ENCODE peak calls at places on chromosomes 16 and 17, in four cellular contexts. G is transverse colon; L is CD4-positive, alpha-beta T cell; T is left ventricle myocardium inferior. V is an unnamed sample.

GRCh38 chr17:2438823-2439222 is 38.0 kb upstream of the MNT start:
- DNase-seq in G (no peak), L (no peak), T (no peak), V (no peak)

GRCh38 chr17:73357981-73358380 is 46.2 kb upstream of the CDC42EP4 start:
- DNase-seq in G (no peak), L (no peak), T (no peak), V (no peak)

GRCh38 chr17:75679706-75680201 is 12.6 kb downstream of the SAP30BP start:
- DNase-seq in G (peak; percentile 60), L (no peak), T (no peak), V (no peak)

GRCh38 chr17:17502741-17503565 is 6.8 kb upstream of the RASD1 start:
- DNase-seq in G (no peak), L (no peak), T (peak; percentile 5), V (peak; percentile 12)

GRCh38 chr17:42203354-42203753 is 9.1 kb upstream of the GHDC start:
- DNase-seq in G (no peak), L (no peak), T (no peak), V (no peak)

GRCh38 chr17:50026046-50026675 is 29.7 kb upstream of the ITGA3 start:
- DNase-seq in G (no peak), L (no peak), T (no peak), V (no peak)

GRCh38 chr17:69254187-69254586 is 25.6 kb upstream of the ABCA10 start:
- DNase-seq in G (no peak), L (no peak), T (no peak), V (no peak)

GRCh38 chr16:87720411-87720810 is 45.4 kb downstream of the KLHDC4 start:
- DNase-seq in G (no peak), L (no peak), T (no peak), V (no peak)

GRCh38 chr17:69723741-69724140 is 309.2 kb downstream of the MAP2K6 start:
- DNase-seq in G (no peak), L (no peak), T (no peak), V (no peak)

GRCh38 chr16:57801856-57802634 is at the start of gene KIFC3:
- DNase-seq in G (peak; percentile 74), L (peak; percentile 63), T (peak; percentile 88), V (peak; percentile 87)

GRCh38 chr17:50631908-50632571 is 2.6 kb upstream of the ABCC3 start:
- DNase-seq in G (no peak), L (no peak), T (no peak), V (peak; percentile 28)

DNA sequence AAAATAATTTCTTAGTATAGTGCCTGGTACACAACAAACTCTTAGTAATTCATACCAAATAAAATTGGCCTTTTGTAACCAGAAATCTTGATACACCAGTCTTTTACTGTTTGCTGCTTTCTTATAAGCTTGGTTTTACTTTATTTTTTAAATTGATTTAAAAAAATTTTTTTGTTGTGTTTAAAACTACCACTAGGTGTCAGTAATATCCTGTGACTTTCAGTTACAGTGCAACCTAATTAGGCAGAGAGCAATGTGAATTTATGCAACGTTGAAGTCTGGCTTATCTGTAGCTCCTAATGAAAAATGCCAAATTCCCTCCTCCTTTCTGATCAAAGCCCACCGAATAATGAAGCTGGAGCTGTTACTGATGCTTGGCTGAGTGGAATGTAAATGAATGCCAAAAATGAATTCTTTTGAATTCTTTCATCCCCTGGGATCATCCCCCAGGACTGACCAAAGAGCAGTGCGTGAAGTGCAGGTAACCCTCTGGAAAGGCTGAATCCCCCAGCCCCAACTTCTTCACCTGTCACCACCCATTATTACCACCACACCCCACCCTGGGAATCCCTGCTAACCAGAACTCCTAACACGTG is 3.8 kb downstream of the ERCC4 start:
- DNase-seq in G (no peak), L (no peak), T (no peak), V (no peak)
- TF ChIP-seq CTCF in G (peak; percentile 74), L (peak; percentile 79), T (peak; percentile 75), V (peak; percentile 14)

GRCh38 chr16:75322706-75323105 is 71.3 kb upstream of the BCAR1 start:
- DNase-seq in G (no peak), L (no peak), T (no peak), V (no peak)

GRCh38 chr16:75318737-75319136 is 67.3 kb upstream of the BCAR1 start:
- DNase-seq in G (no peak), L (no peak), T (no peak), V (no peak)

GRCh38 chr16:75319513-75320401 is 68.3 kb upstream of the BCAR1 start:
- DNase-seq in G (no peak), L (no peak), T (no peak), V (no peak)

GRCh38 chr16:75323198-75323597 is 71.8 kb upstream of the BCAR1 start:
- DNase-seq in G (no peak), L (no peak), T (no peak), V (no peak)

DNA sequence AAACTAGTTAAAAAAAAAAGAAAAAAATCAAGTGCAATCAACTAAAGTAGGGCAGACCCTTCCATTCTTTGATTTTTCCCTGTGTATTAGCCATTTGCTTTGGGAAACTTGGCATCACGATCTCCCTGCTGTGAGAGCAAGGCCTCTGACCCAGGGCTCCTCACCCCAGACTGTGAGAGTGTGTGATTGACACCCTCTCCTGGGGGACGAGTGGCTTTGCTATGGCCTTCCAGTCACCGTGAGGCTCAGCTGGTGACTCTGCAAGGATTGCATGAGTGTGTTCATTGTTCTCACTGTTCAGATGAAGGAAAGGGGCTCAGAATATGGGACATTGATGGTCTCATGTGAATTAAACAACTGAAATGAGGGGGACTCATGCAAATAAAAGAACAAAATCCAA is 69.0 kb upstream of the BCAR1 start:
- DNase-seq in G (no peak), L (no peak), T (no peak), V (no peak)
- TF ChIP-seq CTCF in G (no peak), L (no peak), T (peak; percentile 25), V (no peak)

GRCh38 chr17:48994548-48995331 is 2.4 kb upstream of the IGF2BP1 start:
- DNase-seq in G (no peak), L (no peak), T (no peak), V (no peak)

GRCh38 chr17:48996696-48997102 is 486 bp upstream of the IGF2BP1 start:
- DNase-seq in G (no peak), L (no peak), T (no peak), V (no peak)

GRCh38 chr17:48997103-48997826 is at the start of gene IGF2BP1:
- DNase-seq in G (no peak), L (no peak), T (no peak), V (no peak)

GRCh38 chr17:48995332-48995870 is 1.8 kb upstream of the IGF2BP1 start:
- DNase-seq in G (no peak), L (no peak), T (no peak), V (no peak)

DNA sequence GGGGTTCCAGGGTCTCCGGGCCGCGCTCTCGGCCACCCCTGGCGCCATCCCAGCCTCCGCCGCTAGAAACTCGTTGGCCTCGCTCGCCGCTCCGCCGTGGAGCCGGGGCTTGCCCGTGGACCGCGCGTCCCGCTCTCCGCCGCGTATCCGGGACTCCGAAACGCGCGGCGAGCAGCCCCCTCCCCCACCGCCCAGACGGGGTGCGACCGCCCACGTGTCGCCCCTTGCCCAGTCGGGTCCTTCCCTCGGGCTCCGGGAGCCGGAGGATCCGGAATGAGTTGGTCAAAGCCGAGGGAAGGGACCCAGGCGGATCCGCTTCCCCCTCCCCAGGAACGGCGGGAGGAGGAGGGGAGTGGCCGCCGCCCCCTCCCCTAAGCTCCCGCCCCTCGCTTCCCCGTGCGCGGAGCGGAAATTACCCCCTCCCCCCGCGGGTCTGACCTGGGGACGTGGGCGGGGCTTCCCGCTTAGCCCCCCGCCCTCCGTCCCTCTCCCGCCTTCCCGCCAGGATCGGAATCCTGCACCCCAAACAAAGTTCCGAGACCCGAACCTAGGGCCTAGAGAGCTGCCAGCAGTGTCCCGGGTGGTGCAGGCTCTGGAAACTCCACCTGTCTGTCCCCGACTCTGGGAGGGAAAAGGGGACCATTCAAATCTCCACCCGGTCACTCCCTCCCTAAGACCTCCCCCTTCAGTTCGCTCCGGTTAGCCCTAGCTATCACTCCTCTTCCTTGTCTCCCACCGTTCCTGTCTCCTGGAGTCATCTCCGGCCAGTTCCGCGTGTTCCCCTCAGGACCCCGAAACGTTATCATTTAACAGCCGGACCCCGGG is 1.1 kb upstream of the IGF2BP1 start:
- DNase-seq in G (no peak), L (no peak), T (no peak), V (no peak)
- TF ChIP-seq CTCF in G (no peak), L (no peak), T (no peak), V (no peak)

GRCh38 chr16:73172621-73173312 is 124.8 kb upstream of the ZFHX3 start:
- DNase-seq in G (peak; percentile 86), L (no peak), T (peak; percentile 87), V (peak; percentile 81)
- TF ChIP-seq CTCF in G (peak; percentile 26), L (no peak), T (peak; percentile 39), V (no peak)